ENCODE peak calls at places on chromosomes 5 and 9, in nine cellular contexts. T is non-pigmented ciliary epithelial cell; I is DMS79 treated with DMSO at 0.1 percent for 48 hours; J is LoVo; F is stimulated activated CD4-positive, alpha-beta T cell treated with anti-CD3 and anti-CD28 coated beads, Interleukin-4, amount 100 ng/mL, for 1 hour; N is substantia nigra; D is GM04504; X is H7; H is MV-4-11. K is an unnamed sample.

GRCh38 chr9:112891521-112891920 is 845 bp upstream of the SLC46A2 start:
- DNase-seq in T (no peak), I (no peak), J (no peak), F (no peak), N (no peak), D (no peak), X (no peak), H (no peak), K (no peak)

GRCh38 chr9:35598863-35599590 is 6.0 kb upstream of the TESK1 start:
- DNase-seq in T (no peak), I (no peak), J (no peak), F (no peak), N (no peak), D (no peak), X (peak; percentile 69), H (no peak), K (no peak)

GRCh38 chr5:127665641-127666040 is 16.8 kb downstream of the CTXN3 start:
- DNase-seq in T (no peak), I (no peak), J (no peak), F (no peak), N (no peak), D (no peak), X (no peak), H (no peak), K (no peak)

GRCh38 chr5:138649775-138650174 is 74.6 kb upstream of the HSPA9 start:
- DNase-seq in T (no peak), I (no peak), J (no peak), F (no peak), N (no peak), D (no peak), X (peak; percentile 55), H (no peak), K (no peak)

GRCh38 chr5:41270423-41271251 is 57.3 kb upstream of the C6 start:
- DNase-seq in T (peak; percentile 28), I (no peak), J (peak; percentile 72), F (no peak), N (peak; percentile 7), D (peak; percentile 19), X (peak; percentile 6), H (peak; percentile 36), K (peak; percentile 82)

GRCh38 chr5:170681013-170681433 is 102.5 kb upstream of the GABRP start:
- DNase-seq in T (no peak), I (no peak), J (no peak), F (peak; percentile 35), N (no peak), D (peak; percentile 6), X (peak; percentile 83), H (peak; percentile 72), K (peak; percentile 81)

GRCh38 chr9:78261403-78262001 is 25.6 kb downstream of the CEP78 start:
- DNase-seq in T (no peak), I (no peak), J (peak; percentile 49), F (no peak), N (no peak), D (no peak), X (peak; percentile 29), H (peak; percentile 27), K (peak; percentile 37)

GRCh38 chr5:69007726-69008368 is 86.0 kb upstream of the SLC30A5 start:
- DNase-seq in T (peak; percentile 18), I (peak; percentile 6), J (peak; percentile 48), F (peak; percentile 66), N (peak; percentile 46), D (peak; percentile 14), X (peak; percentile 66), H (peak; percentile 49), K (peak; percentile 64)

GRCh38 chr5:132268698-132269551 is 11.4 kb downstream of the PDLIM4 start:
- DNase-seq in T (no peak), I (no peak), J (no peak), F (no peak), N (no peak), D (peak; percentile 65), X (peak; percentile 55), H (no peak), K (no peak)

GRCh38 chr5:123044926-123045617 is 8.5 kb upstream of the PPIC start:
- DNase-seq in T (no peak), I (no peak), J (no peak), F (no peak), N (no peak), D (no peak), X (no peak), H (no peak), K (no peak)

GRCh38 chr5:4000960-4001359 is 405.3 kb downstream of the IRX1 start:
- DNase-seq in T (no peak), I (no peak), J (no peak), F (no peak), N (no peak), D (no peak), X (no peak), H (no peak), K (no peak)

GRCh38 chr5:178991190-178992145 is 3.7 kb downstream of the GRM6 start:
- DNase-seq in T (no peak), I (no peak), J (no peak), F (no peak), N (no peak), D (no peak), X (no peak), H (no peak), K (no peak)

GRCh38 chr5:174317261-174317894 is 271.9 kb downstream of the NSG2 start:
- DNase-seq in T (peak; percentile 18), I (no peak), J (peak; percentile 45), F (no peak), N (peak; percentile 31), D (peak; percentile 10), X (peak; percentile 86), H (no peak), K (peak; percentile 21)

GRCh38 chr5:130222638-130223037 is 318.4 kb downstream of the CHSY3 start:
- DNase-seq in T (peak; percentile 8), I (no peak), J (peak; percentile 28), F (no peak), N (no peak), D (peak; percentile 10), X (no peak), H (no peak), K (no peak)

GRCh38 chr5:157487358-157487757 is 27.3 kb downstream of the NIPAL4 start:
- DNase-seq in T (no peak), I (no peak), J (no peak), F (no peak), N (no peak), D (no peak), X (no peak), H (no peak), K (no peak)